ENCODE peak calls at places on chromosomes 7 and 10, in eight cellular contexts. O, K, A, E, F, V, C and H are unnamed samples.

GRCh38 chr7:150325110-150325611 is 1.8 kb upstream of the ACTR3C start:
- DNase-seq in O (no peak), K (no peak), A (no peak), E (no peak), F (no peak), V (no peak), C (no peak), H (no peak)

GRCh38 chr10:101080933-101081546 is 19.3 kb downstream of the KAZALD1 start:
- DNase-seq in O (no peak), K (peak), A (no peak), E (no peak), F (no peak), V (no peak), C (no peak), H (peak)

GRCh38 chr10:14072541-14072940 is 258.2 kb downstream of the FRMD4A start:
- DNase-seq in O (no peak), K (no peak), A (no peak), E (no peak), F (no peak), V (no peak), C (no peak), H (no peak)

GRCh38 chr10:19628767-19629443 is 187.3 kb upstream of the PLXDC2 start:
- DNase-seq in O (no peak), K (no peak), A (no peak), E (no peak), F (no peak), V (no peak), C (no peak), H (no peak)

GRCh38 chr7:30817060-30817770 is 46.0 kb downstream of the MINDY4 start:
- DNase-seq in O (no peak), K (no peak), A (no peak), E (no peak), F (no peak), V (no peak), C (no peak), H (no peak)

GRCh38 chr10:116304923-116305322 is 19.3 kb upstream of the CCDC172 start:
- DNase-seq in O (no peak), K (no peak), A (no peak), E (no peak), F (no peak), V (no peak), C (no peak), H (no peak)

GRCh38 chr7:100567045-100567730 is 6.5 kb downstream of the SAP25 start:
- DNase-seq in O (no peak), K (no peak), A (no peak), E (no peak), F (no peak), V (no peak), C (no peak), H (peak)

GRCh38 chr10:23095404-23095965 is at the start of gene MSRB2:
- DNase-seq in O (peak), K (peak), A (peak), E (peak), F (peak), V (peak), C (peak), H (peak)

GRCh38 chr10:114773197-114773532 is 48.4 kb upstream of the FHIP2A start:
- DNase-seq in O (no peak), K (no peak), A (no peak), E (no peak), F (no peak), V (no peak), C (no peak), H (no peak)

GRCh38 chr7:95471076-95471475 is 14.7 kb upstream of the ASB4 start:
- DNase-seq in O (no peak), K (no peak), A (no peak), E (no peak), F (no peak), V (no peak), C (no peak), H (no peak)

GRCh38 chr10:42637648-42638052 is 720 bp downstream of the ZNF33B start:
- DNase-seq in O (no peak), K (no peak), A (no peak), E (no peak), F (no peak), V (peak), C (no peak), H (peak)

GRCh38 chr10:70461397-70462348 is 16.9 kb upstream of the PALD1 start:
- DNase-seq in O (no peak), K (peak), A (peak), E (peak), F (peak), V (peak), C (peak), H (peak)

GRCh38 chr10:98346847-98347246 is 68.1 kb downstream of the PYROXD2 start:
- DNase-seq in O (no peak), K (no peak), A (no peak), E (no peak), F (no peak), V (no peak), C (no peak), H (no peak)

GRCh38 chr10:119370046-119370770 is 162.8 kb downstream of the GRK5 start:
- DNase-seq in O (peak), K (peak), A (no peak), E (peak), F (peak), V (no peak), C (no peak), H (no peak)

GRCh38 chr10:77532068-77532467 is 105.5 kb downstream of the KCNMA1 start:
- DNase-seq in O (no peak), K (no peak), A (no peak), E (peak), F (no peak), V (no peak), C (no peak), H (no peak)

GRCh38 chr10:30999084-30999712 is 32.5 kb downstream of the ZNF438 start:
- DNase-seq in O (no peak), K (peak), A (no peak), E (peak), F (no peak), V (no peak), C (no peak), H (peak)

GRCh38 chr10:110398419-110399162 is 93.9 kb upstream of the SMNDC1 start:
- DNase-seq in O (no peak), K (peak), A (no peak), E (peak), F (no peak), V (peak), C (no peak), H (no peak)

GRCh38 chr10:42744134-42744701 is 38.4 kb upstream of the BMS1 start:
- DNase-seq in O (no peak), K (no peak), A (no peak), E (no peak), F (no peak), V (no peak), C (no peak), H (no peak)

GRCh38 chr10:89085153-89085552 is 94.6 kb downstream of the FAS start:
- DNase-seq in O (no peak), K (no peak), A (no peak), E (no peak), F (no peak), V (no peak), C (no peak), H (no peak)

GRCh38 chr7:144713850-144714249 is 122.0 kb downstream of the TPK1 start:
- DNase-seq in O (no peak), K (no peak), A (no peak), E (no peak), F (no peak), V (no peak), C (no peak), H (peak)

GRCh38 chr10:621981-622740 is 67.3 kb downstream of the DIP2C start:
- DNase-seq in O (no peak), K (no peak), A (no peak), E (no peak), F (no peak), V (no peak), C (no peak), H (no peak)
- TF ChIP-seq CTCF in O (no peak), K (no peak), A (no peak), E (no peak), F (no peak), V (no peak), C (no peak), H (no peak)

GRCh38 chr7:36283711-36284130 is 105.9 kb upstream of the ANLN start:
- DNase-seq in O (peak), K (no peak), A (peak), E (no peak), F (peak), V (no peak), C (no peak), H (peak)
- TF ChIP-seq CTCF in O (no peak), K (no peak), A (peak), E (no peak), F (no peak), V (no peak), C (no peak), H (no peak)

GRCh38 chr10:103062854-103063642 is 130.0 kb downstream of the NT5C2 start:
- DNase-seq in O (no peak), K (no peak), A (no peak), E (no peak), F (no peak), V (peak), C (no peak), H (no peak)
- TF ChIP-seq CTCF in O (no peak), K (no peak), A (no peak), E (peak), F (peak), V (no peak), C (no peak), H (no peak)

GRCh38 chr7:1377111-1377909 is 82.0 kb downstream of the MICALL2 start:
- DNase-seq in O (no peak), K (no peak), A (no peak), E (no peak), F (no peak), V (peak), C (no peak), H (no peak)
- TF ChIP-seq CTCF in O (no peak), K (no peak), A (no peak), E (no peak), F (no peak), V (no peak), C (no peak), H (no peak)

GRCh38 chr7:46695045-46695708 is 774.1 kb upstream of the IGFBP3 start:
- DNase-seq in O (no peak), K (peak), A (no peak), E (no peak), F (no peak), V (peak), C (no peak), H (no peak)
- TF ChIP-seq CTCF in O (no peak), K (peak), A (no peak), E (peak), F (peak), V (peak), C (no peak), H (no peak)

GRCh38 chr10:60869916-60870728 is 73.9 kb downstream of the RHOBTB1 start:
- DNase-seq in O (no peak), K (no peak), A (no peak), E (no peak), F (no peak), V (no peak), C (no peak), H (no peak)
- TF ChIP-seq CTCF in O (no peak), K (peak), A (no peak), E (peak), F (peak), V (no peak), C (no peak), H (no peak)

GRCh38 chr10:99487125-99487524 is 45.6 kb upstream of the NKX2-3 start:
- DNase-seq in O (no peak), K (no peak), A (no peak), E (no peak), F (no peak), V (no peak), C (no peak), H (no peak)

DNA sequence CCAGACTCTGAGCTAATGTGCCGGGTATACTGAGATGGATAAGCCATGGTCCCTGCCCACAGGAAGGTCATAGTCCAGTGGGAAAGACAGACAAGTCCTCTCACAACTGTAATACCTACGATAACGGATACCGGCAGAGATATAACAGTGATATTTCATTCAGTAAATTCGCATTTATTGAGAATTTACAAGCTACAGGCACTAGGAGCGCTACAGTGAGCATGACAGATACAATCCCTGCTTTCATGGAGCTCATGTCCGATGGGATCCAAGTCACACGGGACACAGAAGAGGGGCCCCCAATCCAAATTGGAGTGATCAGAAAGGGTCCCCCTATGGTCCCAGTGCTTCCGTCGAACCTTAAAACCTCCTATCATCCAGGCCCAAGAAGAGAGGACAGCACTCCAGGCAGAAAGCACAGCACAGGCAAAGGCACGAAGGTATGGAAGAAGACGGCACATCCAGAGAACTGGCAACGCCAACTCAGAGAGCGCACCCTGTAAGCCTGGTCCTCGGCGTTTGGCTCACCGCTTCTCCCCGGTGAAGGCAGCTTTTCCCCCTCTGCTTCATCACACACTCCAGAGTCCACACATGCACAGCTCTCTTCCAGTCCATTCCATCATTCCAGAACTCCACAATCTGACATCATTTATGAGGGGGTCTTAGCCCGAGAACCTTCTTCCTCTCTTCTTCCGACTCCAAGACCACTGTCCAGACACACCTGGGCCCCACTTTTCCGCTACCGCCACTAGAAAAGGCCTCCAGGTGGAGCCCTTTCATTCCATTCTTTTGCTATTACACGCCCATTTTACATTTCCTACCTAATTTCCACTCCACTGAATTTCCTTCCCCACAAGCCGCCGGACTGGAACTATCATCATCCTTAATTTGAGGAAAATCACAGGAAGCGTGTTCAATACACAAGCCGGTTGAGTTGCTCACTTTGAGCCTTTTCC is 47.8 kb upstream of the NKX2-3 start:
- DNase-seq in O (no peak), K (no peak), A (no peak), E (no peak), F (no peak), V (no peak), C (no peak), H (no peak)
- TF ChIP-seq CTCF in O (no peak), K (peak), A (peak), E (peak), F (no peak), V (no peak), C (no peak), H (no peak)

GRCh38 chr10:27369832-27370231 is 129.2 kb upstream of the ACBD5 start:
- DNase-seq in O (no peak), K (no peak), A (no peak), E (no peak), F (no peak), V (no peak), C (no peak), H (no peak)
- TF ChIP-seq CTCF in O (no peak), K (peak), A (no peak), E (no peak), F (no peak), V (peak), C (peak), H (peak)